ENCODE peak calls at places on chromosomes 3 and 15, in four cellular contexts. One of them, this sample, is unnamed.

GRCh38 chr3:134337511-134338200 is 36.6 kb downstream of the AMOTL2 start:
- DNase-seq in head of caudate nucleus: no peak
- DNase-seq in activated T-helper 1 cell treated with Interleukin-2 at 50 U/mL for 16 hours: no peak
- DNase-seq in fibroblast of the aortic adventitia: no peak
- DNase-seq in this sample: no peak

GRCh38 chr3:117842086-117842485 is 1132.5 kb downstream of the TUSC7 start:
- DNase-seq in activated T-helper 1 cell treated with Interleukin-2 at 50 U/mL for 16 hours: no peak
- DNase-seq in head of caudate nucleus: no peak
- DNase-seq in fibroblast of the aortic adventitia: no peak
- DNase-seq in this sample: no peak

GRCh38 chr3:101842245-101842934 is 6.9 kb upstream of the NFKBIZ start:
- DNase-seq in fibroblast of the aortic adventitia: no peak
- DNase-seq in head of caudate nucleus: no peak
- DNase-seq in activated T-helper 1 cell treated with Interleukin-2 at 50 U/mL for 16 hours: no peak
- DNase-seq in this sample: no peak

GRCh38 chr15:54374184-54374947 is 396.1 kb downstream of the UNC13C start:
- DNase-seq in fibroblast of the aortic adventitia: no peak
- DNase-seq in head of caudate nucleus: no peak
- DNase-seq in activated T-helper 1 cell treated with Interleukin-2 at 50 U/mL for 16 hours: no peak
- DNase-seq in this sample: no peak

GRCh38 chr15:60362318-60363023 is 35.3 kb downstream of the ANXA2 start:
- DNase-seq in head of caudate nucleus: no peak
- DNase-seq in activated T-helper 1 cell treated with Interleukin-2 at 50 U/mL for 16 hours: no peak
- DNase-seq in fibroblast of the aortic adventitia: peak; percentile 93
- DNase-seq in this sample: no peak

GRCh38 chr3:36511761-36512496 is 131.6 kb downstream of the STAC start:
- DNase-seq in fibroblast of the aortic adventitia: no peak
- DNase-seq in activated T-helper 1 cell treated with Interleukin-2 at 50 U/mL for 16 hours: no peak
- DNase-seq in head of caudate nucleus: no peak
- DNase-seq in this sample: no peak

GRCh38 chr3:60448668-60449067 is 802.6 kb downstream of the FHIT start:
- DNase-seq in fibroblast of the aortic adventitia: no peak
- DNase-seq in activated T-helper 1 cell treated with Interleukin-2 at 50 U/mL for 16 hours: no peak
- DNase-seq in head of caudate nucleus: no peak
- DNase-seq in this sample: no peak

GRCh38 chr15:78182336-78182700 is 33.2 kb downstream of the IDH3A start:
- DNase-seq in head of caudate nucleus: no peak
- DNase-seq in activated T-helper 1 cell treated with Interleukin-2 at 50 U/mL for 16 hours: no peak
- DNase-seq in fibroblast of the aortic adventitia: no peak
- DNase-seq in this sample: no peak

GRCh38 chr3:199815-200214 is 3.3 kb downstream of the CHL1 start:
- DNase-seq in head of caudate nucleus: no peak
- DNase-seq in activated T-helper 1 cell treated with Interleukin-2 at 50 U/mL for 16 hours: no peak
- DNase-seq in fibroblast of the aortic adventitia: no peak
- DNase-seq in this sample: no peak

GRCh38 chr3:62122819-62123218 is 250.5 kb downstream of the FEZF2 start:
- DNase-seq in fibroblast of the aortic adventitia: no peak
- DNase-seq in activated T-helper 1 cell treated with Interleukin-2 at 50 U/mL for 16 hours: no peak
- DNase-seq in head of caudate nucleus: no peak
- DNase-seq in this sample: no peak

GRCh38 chr3:157785071-157785826 is 282.0 kb upstream of the VEPH1 start:
- DNase-seq in activated T-helper 1 cell treated with Interleukin-2 at 50 U/mL for 16 hours: no peak
- DNase-seq in fibroblast of the aortic adventitia: peak; percentile 89
- DNase-seq in head of caudate nucleus: no peak
- DNase-seq in this sample: no peak

GRCh38 chr15:22780267-22780666 is 6.2 kb upstream of the NIPA1 start:
- DNase-seq in activated T-helper 1 cell treated with Interleukin-2 at 50 U/mL for 16 hours: no peak
- DNase-seq in head of caudate nucleus: no peak
- DNase-seq in fibroblast of the aortic adventitia: peak; percentile 38
- DNase-seq in this sample: no peak

GRCh38 chr3:56921573-56922571 is 120.1 kb upstream of the ARHGEF3 start:
- DNase-seq in activated T-helper 1 cell treated with Interleukin-2 at 50 U/mL for 16 hours: no peak
- DNase-seq in fibroblast of the aortic adventitia: peak; percentile 97
- DNase-seq in head of caudate nucleus: no peak
- DNase-seq in this sample: no peak

GRCh38 chr15:55741592-55742497 is 1.1 kb downstream of the PRTG start:
- DNase-seq in head of caudate nucleus: no peak
- DNase-seq in fibroblast of the aortic adventitia: no peak
- DNase-seq in activated T-helper 1 cell treated with Interleukin-2 at 50 U/mL for 16 hours: no peak
- DNase-seq in this sample: no peak

GRCh38 chr15:62958528-62958927 is 84.0 kb upstream of the TPM1 start:
- DNase-seq in fibroblast of the aortic adventitia: peak; percentile 37
- DNase-seq in head of caudate nucleus: no peak
- DNase-seq in activated T-helper 1 cell treated with Interleukin-2 at 50 U/mL for 16 hours: no peak
- DNase-seq in this sample: no peak

GRCh38 chr3:179098388-179099077 is 26.9 kb upstream of the ZMAT3 start:
- DNase-seq in activated T-helper 1 cell treated with Interleukin-2 at 50 U/mL for 16 hours: no peak
- DNase-seq in head of caudate nucleus: no peak
- DNase-seq in fibroblast of the aortic adventitia: peak; percentile 34
- DNase-seq in this sample: no peak

GRCh38 chr3:123071146-123071545 is 4.3 kb downstream of the PDIA5 start:
- DNase-seq in head of caudate nucleus: no peak
- DNase-seq in activated T-helper 1 cell treated with Interleukin-2 at 50 U/mL for 16 hours: no peak
- DNase-seq in fibroblast of the aortic adventitia: peak; percentile 30
- DNase-seq in this sample: no peak

GRCh38 chr15:48888209-48888608 is 10.3 kb downstream of the EID1 start:
- DNase-seq in head of caudate nucleus: no peak
- DNase-seq in activated T-helper 1 cell treated with Interleukin-2 at 50 U/mL for 16 hours: no peak
- DNase-seq in fibroblast of the aortic adventitia: no peak
- DNase-seq in this sample: no peak

GRCh38 chr3:196227629-196228493 is 11.5 kb downstream of the SLC51A start:
- DNase-seq in activated T-helper 1 cell treated with Interleukin-2 at 50 U/mL for 16 hours: no peak
- DNase-seq in head of caudate nucleus: no peak
- DNase-seq in fibroblast of the aortic adventitia: peak; percentile 49
- DNase-seq in this sample: no peak

GRCh38 chr3:57544181-57545125 is at the start of gene DNAH12:
- DNase-seq in activated T-helper 1 cell treated with Interleukin-2 at 50 U/mL for 16 hours: no peak
- DNase-seq in head of caudate nucleus: no peak
- DNase-seq in fibroblast of the aortic adventitia: peak; percentile 6
- DNase-seq in this sample: no peak

GRCh38 chr3:157104928-157105652 is 54.9 kb downstream of the CCNL1 start:
- DNase-seq in activated T-helper 1 cell treated with Interleukin-2 at 50 U/mL for 16 hours: no peak
- DNase-seq in head of caudate nucleus: no peak
- DNase-seq in fibroblast of the aortic adventitia: no peak
- DNase-seq in this sample: no peak

GRCh38 chr3:72155391-72156064 is 370.6 kb upstream of the PROK2 start:
- DNase-seq in head of caudate nucleus: peak; percentile 38
- DNase-seq in activated T-helper 1 cell treated with Interleukin-2 at 50 U/mL for 16 hours: no peak
- DNase-seq in fibroblast of the aortic adventitia: peak; percentile 99
- DNase-seq in this sample: peak; percentile 70

GRCh38 chr15:70025413-70026296 is 72.1 kb downstream of the TLE3 start:
- DNase-seq in activated T-helper 1 cell treated with Interleukin-2 at 50 U/mL for 16 hours: no peak
- DNase-seq in fibroblast of the aortic adventitia: peak; percentile 11
- DNase-seq in head of caudate nucleus: no peak
- DNase-seq in this sample: no peak

GRCh38 chr3:111723293-111723963 is 128.3 kb upstream of the ZBED2 start:
- DNase-seq in head of caudate nucleus: no peak
- DNase-seq in activated T-helper 1 cell treated with Interleukin-2 at 50 U/mL for 16 hours: no peak
- DNase-seq in fibroblast of the aortic adventitia: peak; percentile 93
- DNase-seq in this sample: no peak

GRCh38 chr3:40869013-40869412 is 330.3 kb upstream of the CTNNB1 start:
- DNase-seq in head of caudate nucleus: no peak
- DNase-seq in fibroblast of the aortic adventitia: no peak
- DNase-seq in activated T-helper 1 cell treated with Interleukin-2 at 50 U/mL for 16 hours: no peak
- DNase-seq in this sample: no peak

GRCh38 chr3:125694761-125695294 is 99.5 kb upstream of the OSBPL11 start:
- DNase-seq in fibroblast of the aortic adventitia: no peak
- DNase-seq in activated T-helper 1 cell treated with Interleukin-2 at 50 U/mL for 16 hours: no peak
- DNase-seq in head of caudate nucleus: peak; percentile 20
- DNase-seq in this sample: no peak

GRCh38 chr3:108202080-108202479 is 20.1 kb downstream of the IFT57 start:
- DNase-seq in fibroblast of the aortic adventitia: peak; percentile 70
- DNase-seq in head of caudate nucleus: no peak
- DNase-seq in activated T-helper 1 cell treated with Interleukin-2 at 50 U/mL for 16 hours: no peak
- DNase-seq in this sample: no peak

GRCh38 chr3:134694946-134695543 is 44.2 kb upstream of the KY start:
- DNase-seq in head of caudate nucleus: no peak
- DNase-seq in activated T-helper 1 cell treated with Interleukin-2 at 50 U/mL for 16 hours: no peak
- DNase-seq in fibroblast of the aortic adventitia: no peak
- DNase-seq in this sample: no peak

GRCh38 chr15:57500979-57501576 is 90.6 kb upstream of the MYZAP start:
- DNase-seq in fibroblast of the aortic adventitia: peak; percentile 37
- DNase-seq in head of caudate nucleus: no peak
- DNase-seq in activated T-helper 1 cell treated with Interleukin-2 at 50 U/mL for 16 hours: no peak
- DNase-seq in this sample: no peak

GRCh38 chr15:100588638-100589242 is 13.2 kb downstream of the LINS1 start:
- DNase-seq in activated T-helper 1 cell treated with Interleukin-2 at 50 U/mL for 16 hours: no peak
- DNase-seq in fibroblast of the aortic adventitia: peak; percentile 5
- DNase-seq in head of caudate nucleus: no peak
- DNase-seq in this sample: no peak

GRCh38 chr15:94414921-94415320 is 183.6 kb downstream of the MCTP2 start:
- DNase-seq in head of caudate nucleus: no peak
- DNase-seq in activated T-helper 1 cell treated with Interleukin-2 at 50 U/mL for 16 hours: no peak
- DNase-seq in fibroblast of the aortic adventitia: no peak
- DNase-seq in this sample: no peak

GRCh38 chr3:79410617-79411016 is 357.2 kb downstream of the ROBO1 start:
- DNase-seq in head of caudate nucleus: no peak
- DNase-seq in fibroblast of the aortic adventitia: no peak
- DNase-seq in activated T-helper 1 cell treated with Interleukin-2 at 50 U/mL for 16 hours: no peak
- DNase-seq in this sample: no peak

GRCh38 chr15:41809526-41810220 is 18.2 kb upstream of the JMJD7 start:
- DNase-seq in activated T-helper 1 cell treated with Interleukin-2 at 50 U/mL for 16 hours: no peak
- DNase-seq in head of caudate nucleus: no peak
- DNase-seq in fibroblast of the aortic adventitia: no peak
- DNase-seq in this sample: no peak

GRCh38 chr3:55615694-55616310 is 128.7 kb upstream of the WNT5A start:
- DNase-seq in activated T-helper 1 cell treated with Interleukin-2 at 50 U/mL for 16 hours: no peak
- DNase-seq in fibroblast of the aortic adventitia: no peak
- DNase-seq in head of caudate nucleus: no peak
- DNase-seq in this sample: no peak

GRCh38 chr3:160756907-160757623 is 1.0 kb downstream of the PPM1L start:
- DNase-seq in activated T-helper 1 cell treated with Interleukin-2 at 50 U/mL for 16 hours: no peak
- DNase-seq in head of caudate nucleus: peak; percentile 15
- DNase-seq in fibroblast of the aortic adventitia: no peak
- DNase-seq in this sample: no peak

GRCh38 chr3:160945346-160945745 is 159.8 kb downstream of the B3GALNT1 start:
- DNase-seq in activated T-helper 1 cell treated with Interleukin-2 at 50 U/mL for 16 hours: no peak
- DNase-seq in head of caudate nucleus: no peak
- DNase-seq in fibroblast of the aortic adventitia: no peak
- DNase-seq in this sample: no peak